ENCODE peak calls at places on chromosomes 2 and 18, in ten cellular contexts. R, X, W, I, H, K, Y, C, G and T are unnamed samples.

GRCh38 chr2:119586085-119586484 is 41.8 kb downstream of the CFAP221 start:
- DNase-seq in Y (no peak), H (no peak), K (no peak), W (no peak), X (no peak), G (no peak), C (no peak), R (no peak), I (no peak), T (no peak)

GRCh38 chr18:56869189-56869777 is 218.1 kb downstream of the WDR7 start:
- DNase-seq in G (no peak), W (no peak), H (no peak), K (peak), Y (peak), X (no peak), C (peak), R (no peak), I (peak), T (peak)

GRCh38 chr2:72545790-72546189 is 280.0 kb downstream of the EXOC6B start:
- DNase-seq in C (no peak), I (no peak), K (no peak), W (no peak), X (no peak), Y (no peak), R (no peak), H (no peak), G (no peak), T (no peak)

GRCh38 chr2:150486539-150487484 is 655 bp downstream of the RND3 start:
- DNase-seq in H (no peak), R (peak), I (no peak), W (no peak), Y (no peak), G (peak), C (peak), X (no peak), K (peak), T (no peak)

GRCh38 chr2:120539937-120540718 is 194.2 kb downstream of the INHBB start:
- DNase-seq in H (no peak), I (peak), W (no peak), R (peak), Y (no peak), K (peak), X (no peak), C (no peak), G (peak), T (peak)

GRCh38 chr2:831225-831536 is 119.5 kb upstream of the SNTG2 start:
- DNase-seq in R (no peak), I (no peak), G (no peak), W (no peak), C (no peak), Y (no peak), K (no peak), X (no peak), H (no peak), T (no peak)

GRCh38 chr2:124572953-124573634 is 548.0 kb downstream of the CNTNAP5 start:
- DNase-seq in Y (no peak), I (no peak), X (no peak), K (no peak), W (no peak), C (peak), R (no peak), H (no peak), G (no peak), T (no peak)

GRCh38 chr2:24883946-24884345 is 36.1 kb downstream of the ADCY3 start:
- DNase-seq in R (no peak), I (no peak), C (no peak), G (no peak), K (peak), W (no peak), Y (no peak), H (no peak), X (no peak), T (peak)

GRCh38 chr2:209960676-209961630 is 41.5 kb upstream of the RPE start:
- DNase-seq in I (peak), G (peak), K (peak), H (no peak), R (no peak), C (peak), X (no peak), Y (no peak), W (no peak), T (peak)

GRCh38 chr2:55152475-55153422 is 79.3 kb downstream of the CLHC1 start:
- DNase-seq in H (no peak), K (no peak), X (no peak), Y (no peak), I (no peak), R (no peak), C (no peak), G (no peak), W (no peak), T (no peak)

GRCh38 chr18:31281437-31281836 is 36.5 kb upstream of the DSG1 start:
- DNase-seq in G (no peak), Y (no peak), R (no peak), K (no peak), H (no peak), X (no peak), W (no peak), C (no peak), I (no peak), T (no peak)

GRCh38 chr2:4862031-4862430 is 830.2 kb upstream of the SOX11 start:
- DNase-seq in R (no peak), G (no peak), K (no peak), H (no peak), W (no peak), Y (no peak), I (no peak), C (no peak), X (no peak), T (no peak)

GRCh38 chr2:239873656-239874635 is 151.2 kb downstream of the NDUFA10 start:
- DNase-seq in G (no peak), W (no peak), X (peak), I (no peak), K (no peak), R (peak), H (peak), C (no peak), Y (no peak), T (no peak)

GRCh38 chr2:134282638-134283400 is 28.9 kb downstream of the MGAT5 start:
- DNase-seq in G (no peak), K (no peak), I (no peak), Y (no peak), C (no peak), R (no peak), W (no peak), X (no peak), H (peak), T (no peak)